ENCODE peak calls at places on chromosomes 11 and 22, in eight cellular contexts. One of them, this sample, is unnamed.

GRCh38 chr11:62137276-62137861 is 13.6 kb downstream of the INCENP start:
- DNase-seq in stomach: no peak
- DNase-seq in endothelial cell of umbilical vein: no peak
- DNase-seq in prostate gland: no peak
- DNase-seq in GM23338: no peak
- DNase-seq in transverse colon: no peak
- DNase-seq in suprapubic skin: peak
- DNase-seq in breast epithelium: no peak
- DNase-seq in this sample: no peak

GRCh38 chr22:31790240-31790639 is 36.4 kb downstream of the DEPDC5 start:
- DNase-seq in breast epithelium: no peak
- DNase-seq in GM23338: no peak
- DNase-seq in prostate gland: no peak
- DNase-seq in suprapubic skin: no peak
- DNase-seq in transverse colon: no peak
- DNase-seq in stomach: no peak
- DNase-seq in endothelial cell of umbilical vein: no peak
- DNase-seq in this sample: no peak

GRCh38 chr22:39545310-39546063 is 12.9 kb upstream of the RPS19BP1 start:
- DNase-seq in transverse colon: peak
- DNase-seq in endothelial cell of umbilical vein: peak
- DNase-seq in GM23338: peak
- DNase-seq in prostate gland: no peak
- DNase-seq in stomach: no peak
- DNase-seq in suprapubic skin: no peak
- DNase-seq in breast epithelium: no peak
- DNase-seq in this sample: no peak

GRCh38 chr11:47791774-47792173 is 24.6 kb upstream of the FNBP4 start:
- DNase-seq in prostate gland: no peak
- DNase-seq in transverse colon: no peak
- DNase-seq in stomach: no peak
- DNase-seq in breast epithelium: no peak
- DNase-seq in endothelial cell of umbilical vein: no peak
- DNase-seq in suprapubic skin: no peak
- DNase-seq in GM23338: no peak
- DNase-seq in this sample: no peak

GRCh38 chr11:114678125-114679036 is at the start of gene NXPE2:
- DNase-seq in transverse colon: peak
- DNase-seq in breast epithelium: no peak
- DNase-seq in stomach: no peak
- DNase-seq in GM23338: no peak
- DNase-seq in endothelial cell of umbilical vein: no peak
- DNase-seq in suprapubic skin: no peak
- DNase-seq in prostate gland: peak
- DNase-seq in this sample: no peak

GRCh38 chr22:50361688-50362087 is 18.6 kb downstream of the PPP6R2 start:
- DNase-seq in suprapubic skin: no peak
- DNase-seq in breast epithelium: no peak
- DNase-seq in stomach: no peak
- DNase-seq in transverse colon: no peak
- DNase-seq in endothelial cell of umbilical vein: no peak
- DNase-seq in prostate gland: no peak
- DNase-seq in GM23338: no peak
- DNase-seq in this sample: no peak

GRCh38 chr11:111105566-111105965 is 140.0 kb upstream of the POU2AF2 start:
- DNase-seq in GM23338: no peak
- DNase-seq in transverse colon: no peak
- DNase-seq in endothelial cell of umbilical vein: no peak
- DNase-seq in stomach: no peak
- DNase-seq in breast epithelium: no peak
- DNase-seq in suprapubic skin: no peak
- DNase-seq in prostate gland: no peak
- DNase-seq in this sample: no peak

GRCh38 chr22:50696799-50697561 is 24.4 kb downstream of the SHANK3 start:
- DNase-seq in prostate gland: no peak
- DNase-seq in GM23338: peak
- DNase-seq in transverse colon: no peak
- DNase-seq in breast epithelium: no peak
- DNase-seq in stomach: no peak
- DNase-seq in suprapubic skin: peak
- DNase-seq in endothelial cell of umbilical vein: no peak
- DNase-seq in this sample: no peak

GRCh38 chr11:71311928-71312510 is 59.6 kb upstream of the SHANK2 start:
- DNase-seq in suprapubic skin: peak
- DNase-seq in stomach: peak
- DNase-seq in transverse colon: peak
- DNase-seq in GM23338: no peak
- DNase-seq in prostate gland: no peak
- DNase-seq in breast epithelium: peak
- DNase-seq in endothelial cell of umbilical vein: no peak
- DNase-seq in this sample: no peak

GRCh38 chr11:10164621-10165020 is 129.4 kb downstream of the SBF2 start:
- DNase-seq in GM23338: no peak
- DNase-seq in endothelial cell of umbilical vein: no peak
- DNase-seq in prostate gland: no peak
- DNase-seq in stomach: no peak
- DNase-seq in suprapubic skin: no peak
- DNase-seq in transverse colon: no peak
- DNase-seq in breast epithelium: no peak
- DNase-seq in this sample: no peak

GRCh38 chr22:29385748-29386147 is 2.6 kb downstream of the AP1B1 start:
- DNase-seq in prostate gland: no peak
- DNase-seq in endothelial cell of umbilical vein: peak
- DNase-seq in suprapubic skin: peak
- DNase-seq in transverse colon: peak
- DNase-seq in breast epithelium: no peak
- DNase-seq in GM23338: no peak
- DNase-seq in stomach: peak
- DNase-seq in this sample: no peak

GRCh38 chr11:47992959-47993820 is 12.8 kb downstream of the PTPRJ start:
- DNase-seq in suprapubic skin: no peak
- DNase-seq in transverse colon: peak
- DNase-seq in stomach: no peak
- DNase-seq in GM23338: no peak
- DNase-seq in endothelial cell of umbilical vein: peak
- DNase-seq in prostate gland: no peak
- DNase-seq in breast epithelium: no peak
- DNase-seq in this sample: peak

GRCh38 chr22:22371031-22371541 is 126.5 kb downstream of the VPREB1 start:
- DNase-seq in suprapubic skin: no peak
- DNase-seq in GM23338: peak
- DNase-seq in prostate gland: no peak
- DNase-seq in endothelial cell of umbilical vein: no peak
- DNase-seq in stomach: no peak
- DNase-seq in breast epithelium: no peak
- DNase-seq in transverse colon: no peak
- DNase-seq in this sample: no peak

GRCh38 chr22:49960967-49961600 is 512 bp downstream of the PIM3 start:
- DNase-seq in breast epithelium: peak
- DNase-seq in transverse colon: peak
- DNase-seq in suprapubic skin: peak
- DNase-seq in endothelial cell of umbilical vein: peak
- DNase-seq in GM23338: peak
- DNase-seq in stomach: peak
- DNase-seq in prostate gland: peak
- DNase-seq in this sample: no peak

GRCh38 chr22:37237371-37238268 is 6.4 kb downstream of the RAC2 start:
- DNase-seq in prostate gland: no peak
- DNase-seq in endothelial cell of umbilical vein: no peak
- DNase-seq in breast epithelium: no peak
- DNase-seq in transverse colon: peak
- DNase-seq in GM23338: no peak
- DNase-seq in suprapubic skin: no peak
- DNase-seq in stomach: no peak
- DNase-seq in this sample: no peak

GRCh38 chr22:19998232-19998951 is 18.2 kb downstream of the ARVCF start:
- DNase-seq in endothelial cell of umbilical vein: peak
- DNase-seq in suprapubic skin: peak
- DNase-seq in transverse colon: no peak
- DNase-seq in stomach: no peak
- DNase-seq in breast epithelium: no peak
- DNase-seq in GM23338: no peak
- DNase-seq in prostate gland: no peak
- DNase-seq in this sample: no peak

GRCh38 chr11:114044042-114044871 is 15.3 kb upstream of the ZBTB16 start:
- DNase-seq in transverse colon: peak
- DNase-seq in breast epithelium: no peak
- DNase-seq in GM23338: peak
- DNase-seq in suprapubic skin: no peak
- DNase-seq in prostate gland: no peak
- DNase-seq in endothelial cell of umbilical vein: peak
- DNase-seq in stomach: no peak
- DNase-seq in this sample: no peak

GRCh38 chr22:31583861-31584485 is 78.0 kb downstream of the PISD start:
- DNase-seq in GM23338: no peak
- DNase-seq in endothelial cell of umbilical vein: peak
- DNase-seq in stomach: no peak
- DNase-seq in breast epithelium: no peak
- DNase-seq in suprapubic skin: no peak
- DNase-seq in transverse colon: no peak
- DNase-seq in prostate gland: no peak
- DNase-seq in this sample: no peak

GRCh38 chr11:66958232-66958955 is at the start of gene PC:
- DNase-seq in breast epithelium: peak
- DNase-seq in prostate gland: peak
- DNase-seq in transverse colon: peak
- DNase-seq in stomach: peak
- DNase-seq in suprapubic skin: peak
- DNase-seq in GM23338: peak
- DNase-seq in endothelial cell of umbilical vein: peak
- DNase-seq in this sample: peak
- H3K4me3 ChIP-seq in breast epithelium: peak
- H3K4me3 ChIP-seq in prostate gland: peak
- H3K4me3 ChIP-seq in transverse colon: peak
- H3K4me3 ChIP-seq in stomach: peak
- H3K4me3 ChIP-seq in suprapubic skin: peak
- H3K4me3 ChIP-seq in GM23338: peak
- H3K4me3 ChIP-seq in endothelial cell of umbilical vein: peak
- H3K4me3 ChIP-seq in this sample: peak

GRCh38 chr11:46315033-46315738 is 32.1 kb upstream of the DGKZ start:
- DNase-seq in endothelial cell of umbilical vein: peak
- DNase-seq in stomach: peak
- DNase-seq in GM23338: peak
- DNase-seq in suprapubic skin: peak
- DNase-seq in transverse colon: peak
- DNase-seq in prostate gland: peak
- DNase-seq in breast epithelium: peak
- DNase-seq in this sample: peak

GRCh38 chr11:46319074-46319453 is 28.2 kb upstream of the DGKZ start:
- DNase-seq in suprapubic skin: no peak
- DNase-seq in transverse colon: no peak
- DNase-seq in GM23338: no peak
- DNase-seq in stomach: no peak
- DNase-seq in endothelial cell of umbilical vein: no peak
- DNase-seq in prostate gland: no peak
- DNase-seq in breast epithelium: no peak
- DNase-seq in this sample: no peak

GRCh38 chr11:46321757-46322156 is 25.5 kb upstream of the DGKZ start:
- DNase-seq in stomach: no peak
- DNase-seq in GM23338: no peak
- DNase-seq in suprapubic skin: no peak
- DNase-seq in endothelial cell of umbilical vein: no peak
- DNase-seq in transverse colon: no peak
- DNase-seq in breast epithelium: no peak
- DNase-seq in prostate gland: no peak
- DNase-seq in this sample: no peak

DNA sequence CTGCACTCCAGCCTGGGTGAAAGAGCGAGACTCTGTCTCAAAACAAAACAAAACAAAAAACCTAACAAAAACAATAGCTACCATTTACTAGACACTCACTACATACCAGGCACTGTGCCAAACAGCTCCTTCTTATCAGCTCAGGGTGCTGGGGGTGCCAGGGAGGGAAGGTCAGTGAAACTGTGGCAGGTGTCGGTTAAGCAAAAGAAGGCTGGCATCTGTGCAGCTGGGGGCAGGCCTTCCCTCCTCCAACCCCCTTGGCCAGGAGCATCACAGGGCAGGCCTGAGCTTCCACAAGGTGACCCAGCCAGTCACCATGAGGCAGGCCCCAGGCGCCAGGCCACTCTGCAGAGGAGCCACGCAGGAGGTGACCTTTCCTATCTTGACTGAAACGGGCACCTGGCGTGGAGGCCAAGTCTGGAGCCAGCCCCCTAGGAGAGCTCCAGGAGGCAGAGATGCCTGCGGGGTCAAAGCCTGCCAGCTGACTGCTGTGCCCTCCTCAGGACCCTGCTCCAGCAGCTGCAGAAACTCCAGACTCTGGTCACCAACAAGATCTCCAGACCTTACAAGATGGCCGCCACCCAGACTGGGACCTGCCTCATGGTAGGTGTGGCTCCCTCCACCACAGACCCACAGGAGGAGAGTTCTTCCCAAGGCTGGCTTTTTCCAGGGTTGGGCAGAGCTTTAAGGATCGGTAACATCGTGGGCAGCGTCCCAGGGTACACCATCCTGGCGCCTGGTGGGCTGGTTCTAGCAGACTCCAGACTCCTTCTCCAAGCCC is 31.3 kb upstream of the DGKZ start:
- DNase-seq in suprapubic skin: no peak
- DNase-seq in endothelial cell of umbilical vein: no peak
- DNase-seq in prostate gland: no peak
- DNase-seq in GM23338: no peak
- DNase-seq in transverse colon: no peak
- DNase-seq in breast epithelium: no peak
- DNase-seq in stomach: peak
- DNase-seq in this sample: no peak
- TF ChIP-seq POLR2AphosphoS5 in suprapubic skin: no peak
- TF ChIP-seq POLR2AphosphoS5 in endothelial cell of umbilical vein: no peak
- TF ChIP-seq POLR2AphosphoS5 in prostate gland: no peak
- TF ChIP-seq POLR2AphosphoS5 in GM23338: no peak
- TF ChIP-seq POLR2AphosphoS5 in transverse colon: no peak
- TF ChIP-seq POLR2AphosphoS5 in breast epithelium: no peak
- TF ChIP-seq POLR2AphosphoS5 in stomach: peak
- TF ChIP-seq POLR2AphosphoS5 in this sample: no peak

GRCh38 chr11:55902308-55902707 is 12.1 kb downstream of the OR5W2 start:
- DNase-seq in GM23338: no peak
- DNase-seq in suprapubic skin: no peak
- DNase-seq in prostate gland: no peak
- DNase-seq in endothelial cell of umbilical vein: no peak
- DNase-seq in transverse colon: no peak
- DNase-seq in breast epithelium: no peak
- DNase-seq in stomach: no peak
- DNase-seq in this sample: no peak
- TF ChIP-seq CTCF in GM23338: no peak
- TF ChIP-seq CTCF in suprapubic skin: no peak
- TF ChIP-seq CTCF in prostate gland: no peak
- TF ChIP-seq CTCF in endothelial cell of umbilical vein: no peak
- TF ChIP-seq CTCF in transverse colon: no peak
- TF ChIP-seq CTCF in breast epithelium: no peak
- TF ChIP-seq CTCF in stomach: no peak
- TF ChIP-seq CTCF in this sample: no peak

DNA sequence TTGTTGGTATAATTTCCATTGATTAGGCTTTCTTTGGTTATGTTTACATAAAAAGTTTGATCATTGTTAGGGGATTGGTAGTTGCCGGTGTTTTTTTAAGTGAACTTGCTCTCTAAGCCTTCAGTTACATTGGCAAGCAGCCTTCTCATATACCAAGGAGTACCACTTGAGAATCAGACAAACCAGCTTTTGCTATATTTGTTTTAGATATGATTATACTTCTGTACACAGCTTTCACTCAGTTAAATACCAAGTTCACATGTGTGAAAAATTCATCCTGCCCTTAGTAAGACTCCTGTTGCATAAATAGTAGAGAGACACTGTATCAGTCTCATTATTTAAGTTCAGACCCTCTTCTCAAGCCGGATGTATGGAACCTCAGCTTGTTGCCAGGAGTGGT is 22.5 kb downstream of the ALKBH3 start:
- DNase-seq in stomach: no peak
- DNase-seq in suprapubic skin: no peak
- DNase-seq in endothelial cell of umbilical vein: no peak
- DNase-seq in prostate gland: no peak
- DNase-seq in transverse colon: no peak
- DNase-seq in breast epithelium: no peak
- DNase-seq in GM23338: no peak
- DNase-seq in this sample: no peak
- H3K4me3 ChIP-seq in stomach: no peak
- H3K4me3 ChIP-seq in suprapubic skin: no peak
- H3K4me3 ChIP-seq in endothelial cell of umbilical vein: no peak
- H3K4me3 ChIP-seq in prostate gland: no peak
- H3K4me3 ChIP-seq in transverse colon: no peak
- H3K4me3 ChIP-seq in breast epithelium: no peak
- H3K4me3 ChIP-seq in GM23338: no peak
- H3K4me3 ChIP-seq in this sample: no peak

This sample was measured in Panc1.